ENCODE peak calls at places on chromosomes 3 and 15, in seven cellular contexts. One of them, this sample, is unnamed.

GRCh38 chr3:109275702-109276293 is 40.5 kb downstream of the DPPA2 start:
- DNase-seq in B cell: no peak
- DNase-seq in progenitor cell of endocrine pancreas: peak
- DNase-seq in H9: peak
- DNase-seq in A549: peak
- DNase-seq in mammary epithelial cell: peak
- DNase-seq in left ventricle myocardium inferior: no peak
- DNase-seq in this sample: peak

GRCh38 chr3:41318520-41318919 is 119.2 kb downstream of the CTNNB1 start:
- DNase-seq in B cell: no peak
- DNase-seq in progenitor cell of endocrine pancreas: no peak
- DNase-seq in H9: no peak
- DNase-seq in A549: no peak
- DNase-seq in mammary epithelial cell: peak
- DNase-seq in left ventricle myocardium inferior: no peak
- DNase-seq in this sample: peak

GRCh38 chr15:80926126-80926525 is 63.5 kb downstream of the MESD start:
- DNase-seq in B cell: no peak
- DNase-seq in progenitor cell of endocrine pancreas: no peak
- DNase-seq in H9: no peak
- DNase-seq in A549: no peak
- DNase-seq in mammary epithelial cell: no peak
- DNase-seq in left ventricle myocardium inferior: no peak
- DNase-seq in this sample: no peak

GRCh38 chr3:190870125-190870524 is 7.6 kb upstream of the GMNC start:
- DNase-seq in B cell: no peak
- DNase-seq in progenitor cell of endocrine pancreas: no peak
- DNase-seq in H9: no peak
- DNase-seq in A549: no peak
- DNase-seq in mammary epithelial cell: no peak
- DNase-seq in left ventricle myocardium inferior: no peak
- DNase-seq in this sample: no peak

GRCh38 chr15:25849431-25849921 is 13.7 kb downstream of the ATP10A start:
- DNase-seq in B cell: no peak
- DNase-seq in progenitor cell of endocrine pancreas: no peak
- DNase-seq in H9: no peak
- DNase-seq in A549: no peak
- DNase-seq in mammary epithelial cell: no peak
- DNase-seq in left ventricle myocardium inferior: no peak
- DNase-seq in this sample: no peak

GRCh38 chr3:71602256-71602655 is 18.7 kb upstream of the FOXP1 start:
- DNase-seq in B cell: no peak
- DNase-seq in progenitor cell of endocrine pancreas: no peak
- DNase-seq in H9: no peak
- DNase-seq in A549: no peak
- DNase-seq in mammary epithelial cell: no peak
- DNase-seq in left ventricle myocardium inferior: no peak
- DNase-seq in this sample: no peak

GRCh38 chr3:124372784-124373183 is 357.5 kb upstream of the UMPS start:
- DNase-seq in B cell: no peak
- DNase-seq in progenitor cell of endocrine pancreas: no peak
- DNase-seq in H9: peak
- DNase-seq in A549: no peak
- DNase-seq in mammary epithelial cell: no peak
- DNase-seq in left ventricle myocardium inferior: no peak
- DNase-seq in this sample: no peak

GRCh38 chr15:96181873-96182301 is 148.6 kb upstream of the NR2F2 start:
- DNase-seq in B cell: no peak
- DNase-seq in progenitor cell of endocrine pancreas: no peak
- DNase-seq in H9: no peak
- DNase-seq in A549: no peak
- DNase-seq in mammary epithelial cell: peak
- DNase-seq in left ventricle myocardium inferior: peak
- DNase-seq in this sample: no peak

GRCh38 chr3:111473550-111473949 is 68.4 kb upstream of the CD96 start:
- DNase-seq in B cell: no peak
- DNase-seq in progenitor cell of endocrine pancreas: no peak
- DNase-seq in H9: peak
- DNase-seq in A549: no peak
- DNase-seq in mammary epithelial cell: no peak
- DNase-seq in left ventricle myocardium inferior: no peak
- DNase-seq in this sample: no peak
- TF ChIP-seq CTCF in B cell: no peak
- TF ChIP-seq CTCF in progenitor cell of endocrine pancreas: no peak
- TF ChIP-seq CTCF in H9: peak
- TF ChIP-seq CTCF in A549: no peak
- TF ChIP-seq CTCF in mammary epithelial cell: no peak
- TF ChIP-seq CTCF in left ventricle myocardium inferior: no peak
- TF ChIP-seq CTCF in this sample: no peak

DNA sequence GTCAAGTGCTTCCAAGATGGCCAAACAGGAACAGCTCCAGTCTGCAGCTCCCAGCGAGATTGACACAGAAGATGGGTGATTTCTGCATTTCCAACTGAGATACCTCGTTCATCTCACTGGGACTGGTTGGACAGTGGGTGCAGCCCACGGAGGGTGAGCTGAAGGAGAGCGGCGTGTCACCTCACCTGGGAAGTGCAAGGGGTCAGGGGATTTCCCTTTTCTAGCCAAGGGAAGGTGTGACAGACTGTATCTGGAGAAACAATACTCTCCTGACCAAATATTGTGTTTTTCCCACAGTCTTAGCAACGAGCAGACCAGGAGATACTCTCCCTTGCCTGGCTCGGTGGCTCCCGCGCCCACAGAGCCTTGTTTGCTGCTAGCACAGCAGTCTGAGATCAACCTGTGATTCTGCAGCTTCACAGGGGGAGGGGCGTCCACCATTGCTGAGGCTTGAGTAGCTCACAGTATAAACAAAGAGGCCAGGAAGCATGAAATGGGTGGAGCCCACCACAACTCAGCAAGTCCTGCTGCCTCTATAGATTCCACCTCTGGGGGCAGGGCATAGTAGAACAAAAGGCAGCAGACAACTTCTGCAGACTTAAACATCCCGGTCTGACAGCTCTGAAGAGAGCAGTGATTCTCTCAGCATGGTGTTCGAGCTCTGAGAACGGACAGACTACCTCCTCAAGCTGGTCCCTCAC is 293.5 kb upstream of the SUCLG2 start:
- DNase-seq in B cell: no peak
- DNase-seq in progenitor cell of endocrine pancreas: peak
- DNase-seq in H9: peak
- DNase-seq in A549: no peak
- DNase-seq in mammary epithelial cell: no peak
- DNase-seq in left ventricle myocardium inferior: no peak
- DNase-seq in this sample: peak
- TF ChIP-seq CTCF in B cell: no peak
- TF ChIP-seq CTCF in progenitor cell of endocrine pancreas: peak
- TF ChIP-seq CTCF in H9: peak
- TF ChIP-seq CTCF in A549: no peak
- TF ChIP-seq CTCF in mammary epithelial cell: no peak
- TF ChIP-seq CTCF in left ventricle myocardium inferior: no peak
- TF ChIP-seq CTCF in this sample: no peak

DNA sequence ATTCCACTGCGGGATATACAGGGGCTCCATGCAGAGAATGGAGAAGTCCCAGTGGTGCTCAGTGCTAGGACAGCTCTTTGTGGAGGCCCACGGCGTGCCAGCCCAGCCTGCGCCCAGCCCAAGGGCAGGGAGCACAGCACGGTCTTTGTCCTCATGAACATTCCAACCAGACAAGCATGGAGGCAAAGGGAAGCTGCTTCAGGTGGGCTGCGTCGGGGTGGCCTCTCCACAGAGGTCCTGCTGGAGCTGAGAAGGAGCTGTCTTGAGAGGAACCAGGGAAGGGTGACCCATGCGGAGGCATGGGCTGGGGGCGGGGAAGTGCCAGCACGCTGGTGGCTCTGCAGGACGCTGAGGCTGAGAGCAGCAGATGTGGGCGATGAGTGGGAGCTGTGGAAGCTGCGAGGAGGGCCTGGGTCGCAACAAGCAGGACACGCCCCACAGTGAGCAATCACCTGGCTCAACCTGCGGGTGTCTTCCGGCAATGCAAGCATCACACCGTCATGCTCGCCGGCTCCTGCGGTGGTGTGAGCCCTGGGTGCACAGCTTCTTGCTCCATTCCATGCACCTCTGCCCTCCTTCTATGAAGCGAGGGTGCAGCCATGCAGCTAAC is 14.0 kb upstream of the KLF15 start:
- DNase-seq in B cell: no peak
- DNase-seq in progenitor cell of endocrine pancreas: no peak
- DNase-seq in H9: no peak
- DNase-seq in A549: no peak
- DNase-seq in mammary epithelial cell: no peak
- DNase-seq in left ventricle myocardium inferior: no peak
- DNase-seq in this sample: no peak
- TF ChIP-seq CTCF in B cell: no peak
- TF ChIP-seq CTCF in progenitor cell of endocrine pancreas: no peak
- TF ChIP-seq CTCF in H9: no peak
- TF ChIP-seq CTCF in A549: no peak
- TF ChIP-seq CTCF in mammary epithelial cell: no peak
- TF ChIP-seq CTCF in left ventricle myocardium inferior: no peak
- TF ChIP-seq CTCF in this sample: no peak

GRCh38 chr3:39935261-39935660 is 125.9 kb downstream of the MYRIP start:
- DNase-seq in B cell: no peak
- DNase-seq in progenitor cell of endocrine pancreas: no peak
- DNase-seq in H9: no peak
- DNase-seq in A549: no peak
- DNase-seq in mammary epithelial cell: no peak
- DNase-seq in left ventricle myocardium inferior: no peak
- DNase-seq in this sample: no peak

GRCh38 chr3:39936848-39937247 is 127.4 kb downstream of the MYRIP start:
- DNase-seq in B cell: no peak
- DNase-seq in progenitor cell of endocrine pancreas: no peak
- DNase-seq in H9: no peak
- DNase-seq in A549: no peak
- DNase-seq in mammary epithelial cell: no peak
- DNase-seq in left ventricle myocardium inferior: no peak
- DNase-seq in this sample: no peak

GRCh38 chr3:39934696-39935095 is 125.3 kb downstream of the MYRIP start:
- DNase-seq in B cell: no peak
- DNase-seq in progenitor cell of endocrine pancreas: no peak
- DNase-seq in H9: no peak
- DNase-seq in A549: no peak
- DNase-seq in mammary epithelial cell: no peak
- DNase-seq in left ventricle myocardium inferior: no peak
- DNase-seq in this sample: no peak

GRCh38 chr3:39937315-39937714 is 127.9 kb downstream of the MYRIP start:
- DNase-seq in B cell: no peak
- DNase-seq in progenitor cell of endocrine pancreas: no peak
- DNase-seq in H9: no peak
- DNase-seq in A549: no peak
- DNase-seq in mammary epithelial cell: no peak
- DNase-seq in left ventricle myocardium inferior: no peak
- DNase-seq in this sample: no peak

GRCh38 chr3:39937874-39938273 is 128.5 kb downstream of the MYRIP start:
- DNase-seq in B cell: no peak
- DNase-seq in progenitor cell of endocrine pancreas: no peak
- DNase-seq in H9: no peak
- DNase-seq in A549: no peak
- DNase-seq in mammary epithelial cell: no peak
- DNase-seq in left ventricle myocardium inferior: no peak
- DNase-seq in this sample: no peak
- TF ChIP-seq CTCF in B cell: no peak
- TF ChIP-seq CTCF in progenitor cell of endocrine pancreas: no peak
- TF ChIP-seq CTCF in H9: no peak
- TF ChIP-seq CTCF in A549: no peak
- TF ChIP-seq CTCF in mammary epithelial cell: no peak
- TF ChIP-seq CTCF in left ventricle myocardium inferior: no peak
- TF ChIP-seq CTCF in this sample: no peak

DNA sequence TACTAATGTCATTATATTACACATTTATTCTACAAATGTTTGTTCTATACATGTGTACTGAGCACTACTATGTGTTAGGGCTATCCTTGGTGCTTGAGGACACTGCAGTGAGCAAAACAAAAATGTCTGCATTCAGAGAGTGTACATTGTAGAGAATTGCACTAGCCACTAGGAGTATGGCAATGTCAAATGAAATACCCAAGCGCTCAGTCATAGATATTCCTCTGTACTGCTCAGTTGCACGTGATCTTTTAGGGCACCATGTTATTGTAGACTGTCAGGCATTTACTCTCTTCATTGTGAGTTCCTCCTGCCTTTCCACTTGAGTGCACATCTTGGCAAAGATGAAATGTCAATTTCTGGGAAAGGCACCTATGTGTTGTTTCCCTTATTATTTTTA is 36.8 kb downstream of the FNDC3B start:
- DNase-seq in B cell: no peak
- DNase-seq in progenitor cell of endocrine pancreas: no peak
- DNase-seq in H9: no peak
- DNase-seq in A549: no peak
- DNase-seq in mammary epithelial cell: no peak
- DNase-seq in left ventricle myocardium inferior: no peak
- DNase-seq in this sample: no peak
- TF ChIP-seq CTCF in B cell: no peak
- TF ChIP-seq CTCF in progenitor cell of endocrine pancreas: no peak
- TF ChIP-seq CTCF in H9: no peak
- TF ChIP-seq CTCF in A549: no peak
- TF ChIP-seq CTCF in mammary epithelial cell: no peak
- TF ChIP-seq CTCF in left ventricle myocardium inferior: no peak
- TF ChIP-seq CTCF in this sample: no peak

GRCh38 chr3:36700537-36701248 is 63.7 kb downstream of the DCLK3 start:
- DNase-seq in B cell: no peak
- DNase-seq in progenitor cell of endocrine pancreas: peak
- DNase-seq in H9: peak
- DNase-seq in A549: peak
- DNase-seq in mammary epithelial cell: peak
- DNase-seq in left ventricle myocardium inferior: peak
- DNase-seq in this sample: peak
- TF ChIP-seq CTCF in B cell: peak
- TF ChIP-seq CTCF in progenitor cell of endocrine pancreas: peak
- TF ChIP-seq CTCF in H9: peak
- TF ChIP-seq CTCF in A549: peak
- TF ChIP-seq CTCF in mammary epithelial cell: peak
- TF ChIP-seq CTCF in left ventricle myocardium inferior: peak
- TF ChIP-seq CTCF in this sample: peak

GRCh38 chr3:42635111-42635510 is 18.4 kb upstream of the ZBTB47 start:
- DNase-seq in B cell: no peak
- DNase-seq in progenitor cell of endocrine pancreas: no peak
- DNase-seq in H9: no peak
- DNase-seq in A549: no peak
- DNase-seq in mammary epithelial cell: peak
- DNase-seq in left ventricle myocardium inferior: no peak
- DNase-seq in this sample: no peak
- TF ChIP-seq CTCF in B cell: peak
- TF ChIP-seq CTCF in progenitor cell of endocrine pancreas: no peak
- TF ChIP-seq CTCF in H9: peak
- TF ChIP-seq CTCF in A549: no peak
- TF ChIP-seq CTCF in mammary epithelial cell: no peak
- TF ChIP-seq CTCF in left ventricle myocardium inferior: peak
- TF ChIP-seq CTCF in this sample: no peak

GRCh38 chr3:10299175-10299574 is 6.4 kb upstream of the GHRL start:
- DNase-seq in B cell: no peak
- DNase-seq in progenitor cell of endocrine pancreas: no peak
- DNase-seq in H9: no peak
- DNase-seq in A549: no peak
- DNase-seq in mammary epithelial cell: no peak
- DNase-seq in left ventricle myocardium inferior: no peak
- DNase-seq in this sample: no peak
- TF ChIP-seq CTCF in B cell: no peak
- TF ChIP-seq CTCF in progenitor cell of endocrine pancreas: no peak
- TF ChIP-seq CTCF in H9: peak
- TF ChIP-seq CTCF in A549: no peak
- TF ChIP-seq CTCF in mammary epithelial cell: no peak
- TF ChIP-seq CTCF in left ventricle myocardium inferior: no peak
- TF ChIP-seq CTCF in this sample: no peak